ENCODE peak calls at places on chromosomes 6 and 20, in four cellular contexts. J is heart left ventricle, K is left ventricle myocardium inferior, Z is left lung. S is an unnamed sample.

GRCh38 chr6:83057705-83058321 is 7.8 kb downstream of the UBE3D start:
- DNase-seq in K (no peak), J (peak; percentile 19), Z (no peak), S (no peak)

GRCh38 chr6:15987569-15987968 is 141.3 kb upstream of the MYLIP start:
- DNase-seq in Z (no peak), J (no peak), K (no peak), S (no peak)

GRCh38 chr6:73728548-73729205 is 32.7 kb downstream of the CD109 start:
- DNase-seq in J (no peak), Z (no peak), K (no peak), S (no peak)

GRCh38 chr6:124927806-124928205 is 34.4 kb upstream of the RNF217 start:
- DNase-seq in J (no peak), Z (no peak), K (no peak), S (no peak)

GRCh38 chr6:165042912-165043311 is 266.5 kb downstream of the C6orf118 start:
- DNase-seq in K (no peak), J (no peak), Z (no peak), S (no peak)

GRCh38 chr20:60249436-60249835 is 291.2 kb downstream of the CDH26 start:
- DNase-seq in Z (no peak), K (no peak), J (no peak), S (no peak)

GRCh38 chr20:54153847-54154246 is 19.9 kb downstream of the CYP24A1 start:
- DNase-seq in J (no peak), Z (no peak), K (no peak), S (no peak)

GRCh38 chr6:44667668-44668390 is 280.3 kb downstream of the CDC5L start:
- DNase-seq in K (no peak), J (no peak), Z (no peak), S (peak; percentile 9)

GRCh38 chr20:59752101-59752586 is 147.8 kb downstream of the PHACTR3 start:
- DNase-seq in J (peak; percentile 58), K (peak; percentile 70), Z (no peak), S (no peak)

GRCh38 chr20:15179426-15180190 is 842.2 kb upstream of the FLRT3 start:
- DNase-seq in J (no peak), Z (no peak), K (peak; percentile 19), S (no peak)

GRCh38 chr6:134190883-134191282 is 127.0 kb downstream of the SGK1 start:
- DNase-seq in Z (no peak), K (no peak), J (no peak), S (no peak)

GRCh38 chr20:40668449-40669228 is 20.4 kb downstream of the MAFB start:
- DNase-seq in J (no peak), K (no peak), Z (no peak), S (no peak)

GRCh38 chr6:7418238-7418905 is 28.8 kb downstream of the RIOK1 start:
- DNase-seq in J (no peak), K (no peak), Z (no peak), S (no peak)

GRCh38 chr6:7234547-7234946 is 78.5 kb downstream of the SSR1 start:
- DNase-seq in J (no peak), K (no peak), Z (no peak), S (no peak)

GRCh38 chr6:26194774-26195375 is 107.6 kb downstream of the HFE start:
- DNase-seq in J (no peak), K (no peak), Z (no peak), S (no peak)

GRCh38 chr20:34791289-34792020 is 34.0 kb downstream of the NCOA6 start:
- DNase-seq in K (no peak), Z (no peak), J (no peak), S (no peak)

GRCh38 chr6:41200296-41200900 is 551 bp downstream of the TREML2 start:
- DNase-seq in K (no peak), J (no peak), Z (peak; percentile 59), S (peak; percentile 12)

GRCh38 chr20:8951136-8951535 is 117.8 kb upstream of the PLCB4 start:
- DNase-seq in J (no peak), Z (no peak), K (no peak), S (no peak)

GRCh38 chr20:19935842-19936241 is 81.3 kb upstream of the NAA20 start:
- DNase-seq in K (no peak), Z (peak; percentile 61), J (no peak), S (no peak)

GRCh38 chr6:169292340-169293124 is 38.9 kb upstream of the THBS2 start:
- DNase-seq in K (no peak), J (no peak), Z (no peak), S (no peak)

GRCh38 chr20:37941992-37942391 is 39.1 kb downstream of the VSTM2L start:
- DNase-seq in J (no peak), K (no peak), Z (no peak), S (no peak)

GRCh38 chr6:23319560-23319959 is 750.2 kb downstream of the HDGFL1 start:
- DNase-seq in Z (no peak), K (no peak), J (no peak), S (no peak)

GRCh38 chr6:34589140-34589539 is 33.0 kb upstream of the SPDEF start:
- DNase-seq in K (no peak), Z (no peak), J (no peak), S (no peak)

DNA sequence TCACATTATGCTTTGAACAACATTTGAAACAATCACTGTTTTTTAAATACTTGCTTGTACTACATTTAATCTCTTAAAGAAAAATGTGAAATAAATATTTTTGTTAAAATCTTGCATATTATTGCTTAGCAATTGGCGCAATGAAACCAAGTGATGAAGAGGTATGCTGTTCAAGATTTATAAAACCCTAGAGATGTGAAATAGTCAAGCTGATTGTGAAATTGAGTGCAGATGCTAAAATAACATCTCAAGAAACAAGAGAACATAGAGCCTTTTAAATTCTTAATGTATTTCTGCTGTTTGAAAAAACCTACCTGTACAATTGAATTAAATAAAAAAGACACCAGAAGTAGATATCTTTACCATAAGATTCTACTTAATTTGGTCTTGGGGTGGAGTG is 179.2 kb upstream of the MCHR2 start:
- DNase-seq in K (no peak), Z (no peak), J (no peak), S (no peak)
- H3K4me1 ChIP-seq in K (peaks cover 3% of the 10 kb centered on the region), Z (peaks cover 12% of the 10 kb centered on the region), J (peaks cover 10% of the 10 kb centered on the region), S (no peaks in the 10 kb centered on the region)

DNA sequence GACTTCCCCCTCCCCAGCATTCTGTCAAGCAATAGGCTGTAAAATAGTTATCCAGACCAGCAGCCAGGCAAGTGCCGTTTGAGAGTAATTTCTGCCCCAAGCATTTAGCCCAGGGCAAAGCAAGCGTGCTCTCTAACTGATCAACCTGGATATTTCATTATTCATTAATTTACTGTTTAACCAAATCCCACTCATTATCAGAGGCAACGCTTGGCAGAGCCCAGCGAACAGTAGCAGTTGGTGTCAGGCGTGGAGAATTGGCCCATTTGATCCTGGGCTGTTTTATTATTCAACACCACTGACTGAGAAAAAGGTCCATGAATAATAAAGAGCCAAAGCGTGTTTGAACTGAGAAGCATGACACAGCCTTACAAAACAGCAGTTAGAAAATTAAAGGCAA is 35.3 kb downstream of the TFAP2B start:
- DNase-seq in K (no peak), Z (no peak), J (no peak), S (no peak)
- H3K4me3 ChIP-seq in K (no peak overlapping the region), Z (no peak overlapping the region), J (no peak overlapping the region), S (no peak overlapping the region)

DNA sequence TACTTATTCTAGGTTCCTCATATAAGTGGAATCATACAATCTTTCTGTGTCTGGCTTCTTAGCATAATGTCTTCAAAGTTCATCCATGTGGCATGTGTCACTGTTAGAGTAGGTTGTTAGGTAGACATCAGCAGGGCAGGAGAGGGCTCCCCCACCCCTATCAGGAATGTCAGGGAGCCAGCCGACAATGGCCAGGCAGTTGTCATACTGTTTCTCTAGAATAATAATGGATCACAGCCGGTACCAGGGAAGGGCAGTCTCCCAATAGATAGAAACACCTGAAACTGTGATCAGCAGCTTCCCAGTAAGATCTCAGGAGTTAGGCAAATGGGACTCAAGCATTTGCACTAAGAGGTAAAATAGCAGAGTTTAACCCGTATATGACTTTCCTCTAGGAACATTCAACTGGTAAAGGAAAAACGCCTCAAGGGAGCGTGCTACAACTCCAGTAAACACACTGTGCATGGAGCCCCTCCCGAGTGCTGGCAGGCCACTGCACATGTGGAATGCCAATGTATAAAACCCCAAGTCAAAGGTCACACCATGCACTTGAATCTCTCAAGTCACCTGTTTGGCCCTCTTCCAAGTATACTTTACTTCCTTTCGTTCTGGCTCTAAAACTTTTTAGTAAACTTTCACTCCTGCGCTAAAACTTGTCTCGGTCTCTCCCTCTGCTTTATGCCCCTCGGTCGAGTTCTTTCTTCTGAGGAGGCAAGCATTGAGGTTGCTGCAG is 29.8 kb upstream of the SIRT5 start:
- DNase-seq in Z (no peak), J (no peak), K (no peak), S (no peak)
- H3K9me3 ChIP-seq in Z (no peaks in the 10 kb centered on the region), J (no peaks in the 10 kb centered on the region), K (no peaks in the 10 kb centered on the region), S (no peaks in the 10 kb centered on the region)

GRCh38 chr20:58549231-58549630 is 34.0 kb upstream of the APCDD1L start:
- DNase-seq in Z (no peak), K (no peak), J (no peak), S (no peak)
- H3K4me1 ChIP-seq in Z (no peaks in the 10 kb centered on the region), K (no peaks in the 10 kb centered on the region), J (peaks cover 5% of the 10 kb centered on the region), S (no peaks in the 10 kb centered on the region)